ENCODE peak calls at places on chromosomes 12 and 14, in four cellular contexts. R is RWPE2, T is iPS DF 6.9, M is neural progenitor cell. O is an unnamed sample.

GRCh38 chr14:71726639-71727085 is 205.6 kb upstream of the RGS6 start:
- DNase-seq in T (no peak), M (no peak), R (no peak), O (no peak)

GRCh38 chr12:72747460-72747859 is 475.3 kb downstream of the TRHDE start:
- DNase-seq in M (no peak), R (no peak), T (no peak), O (no peak)

GRCh38 chr14:68261092-68261842 is 441.7 kb downstream of the RAD51B start:
- DNase-seq in R (no peak), M (peak; percentile 83), T (peak; percentile 54), O (no peak)

GRCh38 chr12:54749191-54749818 is 101.1 kb upstream of the DCD start:
- DNase-seq in R (no peak), M (peak; percentile 62), T (peak; percentile 31), O (peak; percentile 2)

GRCh38 chr14:104698688-104699425 is 9.4 kb downstream of the INF2 start:
- DNase-seq in T (no peak), R (no peak), M (no peak), O (no peak)

GRCh38 chr14:33938131-33938949 is 12.5 kb downstream of the EGLN3 start:
- DNase-seq in M (peak; percentile 82), R (peak; percentile 82), T (no peak), O (peak; percentile 85)

GRCh38 chr12:27841392-27841882 is 61.4 kb upstream of the MANSC4 start:
- DNase-seq in M (no peak), T (no peak), R (no peak), O (peak; percentile 36)

GRCh38 chr14:103716899-103717411 is 1.3 kb downstream of the ZFYVE21 start:
- DNase-seq in T (no peak), R (no peak), M (peak; percentile 55), O (no peak)

GRCh38 chr14:87503711-87504110 is 489.3 kb downstream of the GALC start:
- DNase-seq in M (no peak), T (no peak), R (no peak), O (no peak)

GRCh38 chr12:2052861-2053674 is at the start of gene CACNA1C:
- DNase-seq in M (peak; percentile 91), T (no peak), R (no peak), O (peak; percentile 24)

GRCh38 chr14:89721991-89722390 is 232.5 kb downstream of the EFCAB11 start:
- DNase-seq in T (no peak), M (no peak), R (no peak), O (peak; percentile 38)

GRCh38 chr14:56224179-56224578 is 106.0 kb downstream of the PELI2 start:
- DNase-seq in R (no peak), T (no peak), M (no peak), O (peak; percentile 27)

GRCh38 chr14:104353921-104354701 is 215.7 kb downstream of the KIF26A start:
- DNase-seq in M (no peak), T (no peak), R (no peak), O (peak; percentile 5)

GRCh38 chr14:35333347-35333730 is 41.2 kb downstream of the PSMA6 start:
- DNase-seq in R (no peak), M (no peak), T (no peak), O (no peak)

GRCh38 chr12:65022960-65023359 is 98.1 kb downstream of the WIF1 start:
- DNase-seq in T (no peak), R (no peak), M (no peak), O (no peak)

GRCh38 chr12:116361404-116362223 is 84.1 kb upstream of the MED13L start:
- DNase-seq in R (no peak), M (no peak), T (no peak), O (peak; percentile 89)

GRCh38 chr14:71371711-71372396 is 464.6 kb downstream of the PCNX1 start:
- DNase-seq in M (no peak), R (no peak), T (no peak), O (no peak)

GRCh38 chr12:15004401-15004800 is 31.6 kb downstream of the PDE6H start:
- DNase-seq in M (no peak), R (no peak), T (no peak), O (no peak)

GRCh38 chr12:64273527-64274403 is 51.7 kb upstream of the KICS2 start:
- DNase-seq in M (peak; percentile 64), R (no peak), T (peak; percentile 58), O (peak; percentile 45)

GRCh38 chr14:55153951-55154350 is 24.9 kb downstream of the LGALS3 start:
- DNase-seq in R (no peak), T (no peak), M (no peak), O (no peak)

GRCh38 chr14:63770187-63770807 is 42.4 kb upstream of the SGPP1 start:
- DNase-seq in M (peak; percentile 21), T (no peak), R (no peak), O (peak; percentile 60)

GRCh38 chr12:131153956-131154355 is 200.2 kb downstream of the ADGRD1 start:
- DNase-seq in M (no peak), R (no peak), T (no peak), O (no peak)

GRCh38 chr12:98002887-98003493 is 512.4 kb upstream of the TMPO start:
- DNase-seq in T (peak; percentile 61), R (no peak), M (peak; percentile 77), O (peak; percentile 65)

GRCh38 chr12:10143205-10143604 is 13.2 kb upstream of the CLEC7A start:
- DNase-seq in T (no peak), M (no peak), R (no peak), O (no peak)

GRCh38 chr14:97185186-97185585 is 388.0 kb downstream of the VRK1 start:
- DNase-seq in T (peak; percentile 16), R (no peak), M (peak; percentile 48), O (peak; percentile 20)

GRCh38 chr12:131438874-131439273 is 272.0 kb upstream of the SFSWAP start:
- DNase-seq in R (no peak), M (peak; percentile 30), T (no peak), O (peak; percentile 30)

GRCh38 chr14:64891839-64892375 is 12.2 kb upstream of the SPTB start:
- DNase-seq in R (no peak), M (peak; percentile 82), T (no peak), O (no peak)

GRCh38 chr14:55938249-55938791 is 179.9 kb upstream of the PELI2 start:
- DNase-seq in R (no peak), T (no peak), M (no peak), O (no peak)

GRCh38 chr12:127280393-127281275 is 986.3 kb upstream of the TMEM132C start:
- DNase-seq in T (peak; percentile 31), M (peak; percentile 85), R (no peak), O (no peak)
- H3K4me3 ChIP-seq in T (no peak overlapping the region), M (peak overlapping the region; percentile 3), R (no peak overlapping the region), O (no peak overlapping the region)

GRCh38 chr14:76930549-76930948 is 98.0 kb downstream of the IRF2BPL start:
- DNase-seq in R (no peak), M (no peak), T (no peak), O (no peak)
- H3K4me1 ChIP-seq in R (peaks cover 6% of the 10 kb centered on the region), M (peaks cover 16% of the 10 kb centered on the region), T (peaks cover 9% of the 10 kb centered on the region), O (peaks cover 8% of the 10 kb centered on the region)

GRCh38 chr12:6826734-6827436 is 1.3 kb upstream of the P3H3 start:
- DNase-seq in T (no peak), R (no peak), M (no peak), O (no peak)
- H3K27me3 ChIP-seq in T (no peaks in the 10 kb centered on the region), R (peaks cover 16% of the 10 kb centered on the region), M (no peaks in the 10 kb centered on the region), O (no peaks in the 10 kb centered on the region)

DNA sequence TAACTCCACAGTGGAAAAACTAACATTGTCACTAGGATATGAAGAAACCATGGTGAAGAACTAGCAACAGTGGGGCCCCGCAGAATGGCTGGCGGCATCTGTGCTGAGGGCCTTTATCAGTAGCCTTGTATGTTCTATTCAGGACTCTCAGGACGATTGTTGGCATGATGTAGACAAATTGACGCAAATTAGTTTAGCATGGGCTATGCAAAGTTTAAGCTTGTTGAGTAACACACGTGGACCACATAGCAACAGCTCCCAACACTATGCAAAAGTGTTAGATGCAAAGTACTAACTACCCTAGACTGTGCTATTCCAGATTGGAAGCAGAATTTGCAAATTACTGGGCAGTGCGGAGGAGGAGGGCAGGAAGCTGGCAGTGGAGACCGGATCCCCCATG is 38.2 kb upstream of the TMEM263 start:
- DNase-seq in M (no peak), R (no peak), T (no peak), O (no peak)
- H3K4me3 ChIP-seq in M (no peak overlapping the region), R (no peak overlapping the region), T (no peak overlapping the region), O (no peak overlapping the region)

GRCh38 chr12:57835366-57836288 is 10.9 kb downstream of the CTDSP2 start:
- DNase-seq in M (no peak), T (no peak), R (no peak), O (peak; percentile 66)
- H3K4me1 ChIP-seq in M (peaks cover 82% of the 10 kb centered on the region), T (peaks cover 21% of the 10 kb centered on the region), R (peaks cover 31% of the 10 kb centered on the region), O (peaks cover 27% of the 10 kb centered on the region)

DNA sequence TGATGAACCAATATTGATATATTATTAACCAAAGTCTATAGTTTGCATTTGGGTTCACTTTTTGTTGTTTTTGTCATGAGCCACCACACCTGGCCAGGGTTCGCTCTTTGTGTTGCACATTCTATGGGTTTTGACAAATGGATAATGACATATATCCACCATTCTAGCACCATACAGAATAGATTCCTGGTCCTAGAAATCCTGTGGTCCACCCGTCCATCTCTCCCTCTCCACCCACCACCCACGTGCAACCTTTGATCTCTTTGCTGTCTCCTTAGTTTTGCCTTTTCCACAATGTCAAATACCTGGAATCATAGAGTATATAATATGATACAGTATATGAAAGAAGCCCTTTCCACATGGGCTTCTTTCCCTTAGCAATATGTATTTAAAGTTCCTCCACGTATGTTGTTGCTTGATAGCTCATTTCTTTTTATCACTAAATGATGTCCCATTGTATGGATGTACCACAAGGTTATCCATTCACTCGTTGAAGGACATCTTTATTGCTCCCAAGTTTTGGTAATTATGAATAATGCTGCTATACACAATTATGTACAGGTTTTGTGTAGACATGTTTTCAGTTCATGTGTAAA is 7.4 kb downstream of the RPL6 start:
- DNase-seq in R (no peak), T (no peak), M (no peak), O (no peak)
- H3K27me3 ChIP-seq in R (no peaks in the 10 kb centered on the region), T (no peaks in the 10 kb centered on the region), M (no peaks in the 10 kb centered on the region), O (no peaks in the 10 kb centered on the region)

GRCh38 chr14:75174066-75174465 is 2.3 kb downstream of the TMED10 start:
- DNase-seq in T (no peak), R (no peak), M (no peak), O (no peak)
- H3K4me3 ChIP-seq in T (no peak overlapping the region), R (no peak overlapping the region), M (no peak overlapping the region), O (no peak overlapping the region)

GRCh38 chr12:127594351-127594970 is 672.5 kb upstream of the TMEM132C start:
- DNase-seq in T (peak; percentile 13), M (peak; percentile 68), R (no peak), O (no peak)
- H3K4me1 ChIP-seq in T (no peaks in the 10 kb centered on the region), M (peaks cover 29% of the 10 kb centered on the region), R (no peaks in the 10 kb centered on the region), O (no peaks in the 10 kb centered on the region)

DNA sequence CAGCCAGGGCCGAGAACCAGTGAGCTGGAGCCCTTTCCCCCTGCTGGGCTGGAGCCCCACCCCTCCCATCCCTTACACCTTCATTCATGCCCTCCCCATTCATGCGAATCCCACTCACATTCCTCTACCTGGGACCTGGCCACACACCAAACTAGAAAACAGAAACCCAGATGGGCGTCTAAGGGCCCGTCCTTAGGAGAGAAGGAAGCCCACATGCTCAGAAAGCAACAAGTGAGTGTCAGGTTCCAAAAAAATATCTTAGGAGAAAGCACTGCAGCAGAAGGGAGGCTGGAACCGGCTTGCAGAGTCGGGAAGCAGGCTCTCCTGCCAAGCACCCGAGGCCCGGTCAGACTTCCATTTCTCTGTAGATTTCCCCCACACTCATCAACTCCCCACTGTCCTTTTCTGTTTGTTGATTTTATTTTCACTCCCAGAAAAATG is 13.6 kb downstream of the BCL11B start:
- DNase-seq in M (no peak), T (no peak), R (no peak), O (no peak)
- H3K27me3 ChIP-seq in M (peaks cover 29% of the 10 kb centered on the region), T (no peaks in the 10 kb centered on the region), R (no peaks in the 10 kb centered on the region), O (no peaks in the 10 kb centered on the region)